ENCODE peak calls at places on chromosome 22, in eight cellular contexts. One of them, this sample, is unnamed.

GRCh38 chr22:21984793-21985192 is 2.2 kb upstream of the TOP3B start:
- DNase-seq in astrocyte of the spinal cord: no peak
- DNase-seq in A549: peak
- DNase-seq in body of pancreas: no peak
- DNase-seq in MCF 10A: peak
- DNase-seq in Panc1: no peak
- DNase-seq in bronchial epithelial cell: peak
- DNase-seq in DND-41: no peak
- DNase-seq in this sample: peak

GRCh38 chr22:25493794-25494193 is 70.7 kb upstream of the GRK3 start:
- DNase-seq in MCF 10A: no peak
- DNase-seq in bronchial epithelial cell: no peak
- DNase-seq in DND-41: no peak
- DNase-seq in A549: no peak
- DNase-seq in body of pancreas: no peak
- DNase-seq in Panc1: no peak
- DNase-seq in astrocyte of the spinal cord: no peak
- DNase-seq in this sample: no peak

GRCh38 chr22:31098633-31099110 is 8.7 kb downstream of the SELENOM start:
- DNase-seq in A549: no peak
- DNase-seq in MCF 10A: no peak
- DNase-seq in astrocyte of the spinal cord: no peak
- DNase-seq in Panc1: no peak
- DNase-seq in DND-41: no peak
- DNase-seq in body of pancreas: no peak
- DNase-seq in bronchial epithelial cell: no peak
- DNase-seq in this sample: no peak

GRCh38 chr22:19177164-19178064 is 1.1 kb downstream of the SLC25A1 start:
- DNase-seq in astrocyte of the spinal cord: no peak
- DNase-seq in body of pancreas: no peak
- DNase-seq in DND-41: no peak
- DNase-seq in Panc1: no peak
- DNase-seq in MCF 10A: peak
- DNase-seq in bronchial epithelial cell: no peak
- DNase-seq in A549: no peak
- DNase-seq in this sample: no peak

GRCh38 chr22:42820075-42820763 is 36.9 kb downstream of the ARFGAP3 start:
- DNase-seq in DND-41: no peak
- DNase-seq in Panc1: no peak
- DNase-seq in astrocyte of the spinal cord: peak
- DNase-seq in bronchial epithelial cell: peak
- DNase-seq in A549: no peak
- DNase-seq in MCF 10A: peak
- DNase-seq in body of pancreas: no peak
- DNase-seq in this sample: no peak

GRCh38 chr22:26199665-26200064 is 30.4 kb downstream of the SEZ6L start:
- DNase-seq in bronchial epithelial cell: no peak
- DNase-seq in MCF 10A: no peak
- DNase-seq in A549: no peak
- DNase-seq in DND-41: no peak
- DNase-seq in Panc1: no peak
- DNase-seq in body of pancreas: no peak
- DNase-seq in astrocyte of the spinal cord: no peak
- DNase-seq in this sample: no peak

GRCh38 chr22:25057013-25057881 is 104.7 kb downstream of the KIAA1671 start:
- DNase-seq in DND-41: peak
- DNase-seq in MCF 10A: peak
- DNase-seq in body of pancreas: peak
- DNase-seq in Panc1: no peak
- DNase-seq in bronchial epithelial cell: peak
- DNase-seq in astrocyte of the spinal cord: peak
- DNase-seq in A549: peak
- DNase-seq in this sample: peak

GRCh38 chr22:26812731-26813130 is 155.3 kb downstream of the MIAT start:
- DNase-seq in body of pancreas: no peak
- DNase-seq in A549: no peak
- DNase-seq in Panc1: no peak
- DNase-seq in bronchial epithelial cell: no peak
- DNase-seq in MCF 10A: no peak
- DNase-seq in DND-41: no peak
- DNase-seq in astrocyte of the spinal cord: no peak
- DNase-seq in this sample: no peak

GRCh38 chr22:18005201-18005926 is 19.0 kb downstream of the MICAL3 start:
- DNase-seq in Panc1: no peak
- DNase-seq in astrocyte of the spinal cord: no peak
- DNase-seq in MCF 10A: no peak
- DNase-seq in body of pancreas: no peak
- DNase-seq in bronchial epithelial cell: no peak
- DNase-seq in DND-41: no peak
- DNase-seq in A549: no peak
- DNase-seq in this sample: no peak

GRCh38 chr22:23836281-23836680 is 2.5 kb downstream of the DERL3 start:
- DNase-seq in bronchial epithelial cell: no peak
- DNase-seq in astrocyte of the spinal cord: no peak
- DNase-seq in Panc1: no peak
- DNase-seq in MCF 10A: no peak
- DNase-seq in body of pancreas: no peak
- DNase-seq in DND-41: no peak
- DNase-seq in A549: no peak
- DNase-seq in this sample: no peak

GRCh38 chr22:42991010-42991651 is 23.8 kb downstream of the PACSIN2 start:
- DNase-seq in DND-41: no peak
- DNase-seq in A549: peak
- DNase-seq in body of pancreas: peak
- DNase-seq in astrocyte of the spinal cord: peak
- DNase-seq in Panc1: no peak
- DNase-seq in bronchial epithelial cell: peak
- DNase-seq in MCF 10A: peak
- DNase-seq in this sample: no peak

GRCh38 chr22:19723165-19723989 is at the start of gene GP1BB:
- DNase-seq in astrocyte of the spinal cord: peak
- DNase-seq in MCF 10A: no peak
- DNase-seq in Panc1: no peak
- DNase-seq in A549: peak
- DNase-seq in bronchial epithelial cell: no peak
- DNase-seq in body of pancreas: peak
- DNase-seq in DND-41: no peak
- DNase-seq in this sample: no peak

GRCh38 chr22:47171441-47172221 is 409.2 kb downstream of the TBC1D22A start:
- DNase-seq in astrocyte of the spinal cord: no peak
- DNase-seq in Panc1: no peak
- DNase-seq in bronchial epithelial cell: no peak
- DNase-seq in DND-41: no peak
- DNase-seq in MCF 10A: no peak
- DNase-seq in body of pancreas: no peak
- DNase-seq in A549: no peak
- DNase-seq in this sample: no peak

GRCh38 chr22:23569291-23569690 is 10.8 kb downstream of the IGLL1 start:
- DNase-seq in body of pancreas: no peak
- DNase-seq in Panc1: no peak
- DNase-seq in A549: no peak
- DNase-seq in bronchial epithelial cell: no peak
- DNase-seq in MCF 10A: no peak
- DNase-seq in DND-41: peak
- DNase-seq in astrocyte of the spinal cord: no peak
- DNase-seq in this sample: no peak

GRCh38 chr22:50489363-50490243 is 2.9 kb downstream of the MIOX start:
- DNase-seq in bronchial epithelial cell: no peak
- DNase-seq in A549: no peak
- DNase-seq in MCF 10A: no peak
- DNase-seq in body of pancreas: no peak
- DNase-seq in DND-41: no peak
- DNase-seq in Panc1: no peak
- DNase-seq in astrocyte of the spinal cord: no peak
- DNase-seq in this sample: no peak

GRCh38 chr22:19844423-19845368 is 10.0 kb downstream of the GNB1L start:
- DNase-seq in DND-41: no peak
- DNase-seq in A549: no peak
- DNase-seq in bronchial epithelial cell: peak
- DNase-seq in Panc1: no peak
- DNase-seq in body of pancreas: no peak
- DNase-seq in astrocyte of the spinal cord: no peak
- DNase-seq in MCF 10A: peak
- DNase-seq in this sample: no peak

GRCh38 chr22:32801001-32801435 is 487 bp upstream of the TIMP3 start:
- DNase-seq in MCF 10A: no peak
- DNase-seq in DND-41: no peak
- DNase-seq in A549: no peak
- DNase-seq in astrocyte of the spinal cord: no peak
- DNase-seq in Panc1: no peak
- DNase-seq in body of pancreas: no peak
- DNase-seq in bronchial epithelial cell: no peak
- DNase-seq in this sample: no peak
- TF ChIP-seq CTCF in MCF 10A: no peak
- TF ChIP-seq CTCF in DND-41: no peak
- TF ChIP-seq CTCF in A549: no peak
- TF ChIP-seq CTCF in astrocyte of the spinal cord: no peak
- TF ChIP-seq CTCF in Panc1: no peak
- TF ChIP-seq CTCF in body of pancreas: no peak
- TF ChIP-seq CTCF in bronchial epithelial cell: no peak
- TF ChIP-seq CTCF in this sample: no peak

GRCh38 chr22:46079861-46080821 is 70.2 kb upstream of the PPARA start:
- DNase-seq in bronchial epithelial cell: no peak
- DNase-seq in astrocyte of the spinal cord: peak
- DNase-seq in A549: peak
- DNase-seq in MCF 10A: peak
- DNase-seq in body of pancreas: peak
- DNase-seq in DND-41: no peak
- DNase-seq in Panc1: no peak
- DNase-seq in this sample: no peak
- TF ChIP-seq CTCF in bronchial epithelial cell: no peak
- TF ChIP-seq CTCF in astrocyte of the spinal cord: no peak
- TF ChIP-seq CTCF in A549: no peak
- TF ChIP-seq CTCF in MCF 10A: no peak
- TF ChIP-seq CTCF in body of pancreas: no peak
- TF ChIP-seq CTCF in DND-41: no peak
- TF ChIP-seq CTCF in Panc1: no peak
- TF ChIP-seq CTCF in this sample: no peak

GRCh38 chr22:41327124-41327523 is 25.8 kb downstream of the ZC3H7B start:
- DNase-seq in body of pancreas: no peak
- DNase-seq in bronchial epithelial cell: no peak
- DNase-seq in A549: no peak
- DNase-seq in Panc1: no peak
- DNase-seq in MCF 10A: no peak
- DNase-seq in astrocyte of the spinal cord: no peak
- DNase-seq in DND-41: no peak
- DNase-seq in this sample: no peak
- TF ChIP-seq CTCF in body of pancreas: no peak
- TF ChIP-seq CTCF in bronchial epithelial cell: no peak
- TF ChIP-seq CTCF in A549: no peak
- TF ChIP-seq CTCF in Panc1: no peak
- TF ChIP-seq CTCF in MCF 10A: no peak
- TF ChIP-seq CTCF in astrocyte of the spinal cord: no peak
- TF ChIP-seq CTCF in DND-41: no peak
- TF ChIP-seq CTCF in this sample: no peak

GRCh38 chr22:48576333-48577013 is 1251.2 kb downstream of the BRD1 start:
- DNase-seq in DND-41: no peak
- DNase-seq in A549: no peak
- DNase-seq in bronchial epithelial cell: no peak
- DNase-seq in Panc1: no peak
- DNase-seq in MCF 10A: no peak
- DNase-seq in body of pancreas: no peak
- DNase-seq in astrocyte of the spinal cord: no peak
- DNase-seq in this sample: peak
- TF ChIP-seq CTCF in DND-41: no peak
- TF ChIP-seq CTCF in A549: peak
- TF ChIP-seq CTCF in bronchial epithelial cell: peak
- TF ChIP-seq CTCF in Panc1: no peak
- TF ChIP-seq CTCF in MCF 10A: no peak
- TF ChIP-seq CTCF in body of pancreas: peak
- TF ChIP-seq CTCF in astrocyte of the spinal cord: peak
- TF ChIP-seq CTCF in this sample: peak

GRCh38 chr22:32444068-32444467 is 20.2 kb downstream of the BPIFC start:
- DNase-seq in Panc1: no peak
- DNase-seq in DND-41: no peak
- DNase-seq in astrocyte of the spinal cord: no peak
- DNase-seq in A549: peak
- DNase-seq in MCF 10A: peak
- DNase-seq in body of pancreas: no peak
- DNase-seq in bronchial epithelial cell: peak
- DNase-seq in this sample: no peak
- TF ChIP-seq CTCF in Panc1: peak
- TF ChIP-seq CTCF in DND-41: peak
- TF ChIP-seq CTCF in astrocyte of the spinal cord: peak
- TF ChIP-seq CTCF in A549: peak
- TF ChIP-seq CTCF in MCF 10A: peak
- TF ChIP-seq CTCF in body of pancreas: no peak
- TF ChIP-seq CTCF in bronchial epithelial cell: peak
- TF ChIP-seq CTCF in this sample: peak

GRCh38 chr22:44092636-44093220 is 68.6 kb downstream of the PARVB start:
- DNase-seq in body of pancreas: no peak
- DNase-seq in Panc1: no peak
- DNase-seq in MCF 10A: no peak
- DNase-seq in DND-41: no peak
- DNase-seq in astrocyte of the spinal cord: no peak
- DNase-seq in bronchial epithelial cell: no peak
- DNase-seq in A549: no peak
- DNase-seq in this sample: no peak

GRCh38 chr22:44091751-44092150 is 67.6 kb downstream of the PARVB start:
- DNase-seq in DND-41: no peak
- DNase-seq in body of pancreas: no peak
- DNase-seq in MCF 10A: no peak
- DNase-seq in astrocyte of the spinal cord: no peak
- DNase-seq in A549: no peak
- DNase-seq in bronchial epithelial cell: no peak
- DNase-seq in Panc1: no peak
- DNase-seq in this sample: no peak

GRCh38 chr22:44089717-44090570 is 65.8 kb downstream of the PARVB start:
- DNase-seq in A549: no peak
- DNase-seq in DND-41: no peak
- DNase-seq in body of pancreas: no peak
- DNase-seq in bronchial epithelial cell: no peak
- DNase-seq in astrocyte of the spinal cord: no peak
- DNase-seq in Panc1: no peak
- DNase-seq in MCF 10A: no peak
- DNase-seq in this sample: no peak

GRCh38 chr22:44090571-44090905 is 66.4 kb downstream of the PARVB start:
- DNase-seq in astrocyte of the spinal cord: no peak
- DNase-seq in MCF 10A: no peak
- DNase-seq in body of pancreas: no peak
- DNase-seq in bronchial epithelial cell: no peak
- DNase-seq in A549: no peak
- DNase-seq in DND-41: no peak
- DNase-seq in Panc1: no peak
- DNase-seq in this sample: no peak

DNA sequence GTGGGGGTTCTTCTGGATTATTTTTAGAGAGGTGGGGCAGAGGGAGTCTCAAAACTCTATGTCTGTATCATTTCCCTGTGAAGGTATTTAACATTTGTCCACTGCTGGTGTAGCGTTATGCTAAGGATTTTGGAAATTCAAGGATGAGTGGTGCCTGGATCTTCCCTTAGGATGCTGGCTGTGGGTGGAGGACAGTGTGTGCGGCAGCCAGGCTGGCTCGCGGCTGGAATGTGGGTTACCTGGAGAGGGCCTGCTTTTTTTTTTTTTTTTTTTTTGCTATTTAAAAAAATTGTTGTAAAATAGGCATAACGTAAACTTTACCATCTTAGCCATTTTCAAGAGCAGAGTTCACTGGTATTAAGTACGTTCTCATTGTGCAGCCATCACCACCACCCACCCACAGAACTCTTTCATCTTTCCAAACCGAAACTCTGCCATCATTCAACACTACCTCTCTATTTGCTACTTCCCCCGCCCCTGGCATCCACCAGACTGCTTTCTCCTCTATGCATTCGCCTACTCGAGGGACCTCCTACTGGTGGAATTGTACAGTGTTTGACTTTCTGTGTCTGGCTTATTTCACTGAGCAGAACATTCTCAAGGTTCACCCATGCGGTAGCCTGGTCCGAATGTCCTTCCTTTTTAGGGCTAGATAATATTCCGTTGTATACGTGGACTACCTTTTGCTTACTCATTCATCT is 67.1 kb downstream of the PARVB start:
- DNase-seq in A549: peak
- DNase-seq in body of pancreas: no peak
- DNase-seq in Panc1: no peak
- DNase-seq in astrocyte of the spinal cord: peak
- DNase-seq in MCF 10A: peak
- DNase-seq in DND-41: peak
- DNase-seq in bronchial epithelial cell: peak
- DNase-seq in this sample: no peak
- TF ChIP-seq CTCF in A549: no peak
- TF ChIP-seq CTCF in body of pancreas: no peak
- TF ChIP-seq CTCF in Panc1: no peak
- TF ChIP-seq CTCF in astrocyte of the spinal cord: peak
- TF ChIP-seq CTCF in MCF 10A: no peak
- TF ChIP-seq CTCF in DND-41: peak
- TF ChIP-seq CTCF in bronchial epithelial cell: peak
- TF ChIP-seq CTCF in this sample: peak